ENCODE peak calls at places on chromosomes 11 and 22, in eight cellular contexts. One of them, this sample, is unnamed.
A peak's percentile ranks its signal among the peaks of the same experiment; 100 is the strongest.

GRCh38 chr11:113934797-113935196 is 30.2 kb downstream of the HTR3B start:
- DNase-seq in esophagus muscularis mucosa: no peak
- DNase-seq in K562: no peak
- DNase-seq in transverse colon: no peak
- DNase-seq in stomach: no peak
- DNase-seq in suprapubic skin: no peak
- DNase-seq in sigmoid colon: no peak
- DNase-seq in tibial nerve: no peak
- DNase-seq in this sample: no peak

GRCh38 chr11:2566223-2567025 is 121.6 kb downstream of the KCNQ1 start:
- DNase-seq in esophagus muscularis mucosa: no peak
- DNase-seq in K562: peak; percentile 32
- DNase-seq in transverse colon: peak; percentile 70
- DNase-seq in stomach: peak; percentile 68
- DNase-seq in suprapubic skin: no peak
- DNase-seq in sigmoid colon: peak; percentile 58
- DNase-seq in tibial nerve: peak; percentile 12
- DNase-seq in this sample: no peak

GRCh38 chr11:57638811-57639320 is 10.8 kb downstream of the YPEL4 start:
- DNase-seq in esophagus muscularis mucosa: no peak
- DNase-seq in K562: no peak
- DNase-seq in transverse colon: no peak
- DNase-seq in stomach: no peak
- DNase-seq in suprapubic skin: no peak
- DNase-seq in sigmoid colon: no peak
- DNase-seq in tibial nerve: no peak
- DNase-seq in this sample: no peak

GRCh38 chr11:8731647-8732188 is 49.1 kb downstream of the RPL27A start:
- DNase-seq in esophagus muscularis mucosa: no peak
- DNase-seq in K562: no peak
- DNase-seq in transverse colon: no peak
- DNase-seq in stomach: no peak
- DNase-seq in suprapubic skin: no peak
- DNase-seq in sigmoid colon: no peak
- DNase-seq in tibial nerve: no peak
- DNase-seq in this sample: no peak

GRCh38 chr11:113551645-113552044 is 76.4 kb upstream of the DRD2 start:
- DNase-seq in esophagus muscularis mucosa: no peak
- DNase-seq in K562: no peak
- DNase-seq in transverse colon: no peak
- DNase-seq in stomach: no peak
- DNase-seq in suprapubic skin: no peak
- DNase-seq in sigmoid colon: no peak
- DNase-seq in tibial nerve: no peak
- DNase-seq in this sample: no peak

GRCh38 chr11:17658211-17658610 is 61.2 kb upstream of the MYOD1 start:
- DNase-seq in esophagus muscularis mucosa: no peak
- DNase-seq in K562: no peak
- DNase-seq in transverse colon: no peak
- DNase-seq in stomach: no peak
- DNase-seq in suprapubic skin: no peak
- DNase-seq in sigmoid colon: no peak
- DNase-seq in tibial nerve: no peak
- DNase-seq in this sample: no peak

GRCh38 chr22:30228509-30229359 is 17.8 kb downstream of the LIF start:
- DNase-seq in esophagus muscularis mucosa: no peak
- DNase-seq in K562: no peak
- DNase-seq in transverse colon: no peak
- DNase-seq in stomach: no peak
- DNase-seq in suprapubic skin: no peak
- DNase-seq in sigmoid colon: no peak
- DNase-seq in tibial nerve: no peak
- DNase-seq in this sample: no peak

GRCh38 chr11:70400643-70401042 is 2.3 kb downstream of the CTTN start:
- DNase-seq in esophagus muscularis mucosa: no peak
- DNase-seq in K562: no peak
- DNase-seq in transverse colon: no peak
- DNase-seq in stomach: no peak
- DNase-seq in suprapubic skin: no peak
- DNase-seq in sigmoid colon: no peak
- DNase-seq in tibial nerve: no peak
- DNase-seq in this sample: no peak

GRCh38 chr22:30116362-30117117 is 36.3 kb downstream of the HORMAD2 start:
- DNase-seq in esophagus muscularis mucosa: no peak
- DNase-seq in K562: no peak
- DNase-seq in transverse colon: no peak
- DNase-seq in stomach: no peak
- DNase-seq in suprapubic skin: no peak
- DNase-seq in sigmoid colon: no peak
- DNase-seq in tibial nerve: no peak
- DNase-seq in this sample: no peak

GRCh38 chr22:22981670-22982571 is 88.4 kb upstream of the GNAZ start:
- DNase-seq in esophagus muscularis mucosa: no peak
- DNase-seq in K562: no peak
- DNase-seq in transverse colon: no peak
- DNase-seq in stomach: no peak
- DNase-seq in suprapubic skin: no peak
- DNase-seq in sigmoid colon: no peak
- DNase-seq in tibial nerve: no peak
- DNase-seq in this sample: no peak

GRCh38 chr11:96114178-96115070 is 190.5 kb upstream of the MTMR2 start:
- DNase-seq in esophagus muscularis mucosa: no peak
- DNase-seq in K562: no peak
- DNase-seq in transverse colon: no peak
- DNase-seq in stomach: no peak
- DNase-seq in suprapubic skin: no peak
- DNase-seq in sigmoid colon: no peak
- DNase-seq in tibial nerve: no peak
- DNase-seq in this sample: no peak

GRCh38 chr11:87451400-87451799 is 413.7 kb downstream of the TMEM135 start:
- DNase-seq in esophagus muscularis mucosa: no peak
- DNase-seq in K562: no peak
- DNase-seq in transverse colon: no peak
- DNase-seq in stomach: no peak
- DNase-seq in suprapubic skin: no peak
- DNase-seq in sigmoid colon: no peak
- DNase-seq in tibial nerve: no peak
- DNase-seq in this sample: no peak

GRCh38 chr11:87804176-87804575 is 371.1 kb downstream of the RAB38 start:
- DNase-seq in esophagus muscularis mucosa: no peak
- DNase-seq in K562: no peak
- DNase-seq in transverse colon: no peak
- DNase-seq in stomach: no peak
- DNase-seq in suprapubic skin: no peak
- DNase-seq in sigmoid colon: no peak
- DNase-seq in tibial nerve: no peak
- DNase-seq in this sample: no peak

GRCh38 chr11:130513132-130513531 is 64.7 kb downstream of the ADAMTS15 start:
- DNase-seq in esophagus muscularis mucosa: peak; percentile 90
- DNase-seq in K562: no peak
- DNase-seq in transverse colon: peak; percentile 49
- DNase-seq in stomach: peak; percentile 69
- DNase-seq in suprapubic skin: no peak
- DNase-seq in sigmoid colon: peak; percentile 94
- DNase-seq in tibial nerve: no peak
- DNase-seq in this sample: no peak

GRCh38 chr11:2092956-2093412 is 46.2 kb downstream of the IGF2 start:
- DNase-seq in esophagus muscularis mucosa: no peak
- DNase-seq in K562: no peak
- DNase-seq in transverse colon: peak; percentile 71
- DNase-seq in stomach: peak; percentile 98
- DNase-seq in suprapubic skin: peak; percentile 80
- DNase-seq in sigmoid colon: peak; percentile 73
- DNase-seq in tibial nerve: no peak
- DNase-seq in this sample: no peak

GRCh38 chr11:84564180-84564866 is 1062.8 kb downstream of the DLG2 start:
- DNase-seq in esophagus muscularis mucosa: no peak
- DNase-seq in K562: peak; percentile 20
- DNase-seq in transverse colon: peak; percentile 51
- DNase-seq in stomach: peak; percentile 27
- DNase-seq in suprapubic skin: no peak
- DNase-seq in sigmoid colon: no peak
- DNase-seq in tibial nerve: no peak
- DNase-seq in this sample: peak; percentile 36

GRCh38 chr11:12598330-12599256 is 75.6 kb upstream of the TEAD1 start:
- DNase-seq in esophagus muscularis mucosa: no peak
- DNase-seq in K562: no peak
- DNase-seq in transverse colon: no peak
- DNase-seq in stomach: no peak
- DNase-seq in suprapubic skin: no peak
- DNase-seq in sigmoid colon: no peak
- DNase-seq in tibial nerve: no peak
- DNase-seq in this sample: no peak

GRCh38 chr22:24726848-24727217 is 47.7 kb downstream of the PIWIL3 start:
- DNase-seq in esophagus muscularis mucosa: no peak
- DNase-seq in K562: no peak
- DNase-seq in transverse colon: no peak
- DNase-seq in stomach: no peak
- DNase-seq in suprapubic skin: no peak
- DNase-seq in sigmoid colon: no peak
- DNase-seq in tibial nerve: no peak
- DNase-seq in this sample: no peak

GRCh38 chr22:22528780-22529179 is 8.7 kb upstream of the ZNF280A start:
- DNase-seq in esophagus muscularis mucosa: no peak
- DNase-seq in K562: no peak
- DNase-seq in transverse colon: no peak
- DNase-seq in stomach: no peak
- DNase-seq in suprapubic skin: no peak
- DNase-seq in sigmoid colon: no peak
- DNase-seq in tibial nerve: no peak
- DNase-seq in this sample: no peak

GRCh38 chr11:72217856-72218745 is 1.5 kb downstream of the FOLR2 start:
- DNase-seq in esophagus muscularis mucosa: no peak
- DNase-seq in K562: no peak
- DNase-seq in transverse colon: no peak
- DNase-seq in stomach: peak; percentile 10
- DNase-seq in suprapubic skin: no peak
- DNase-seq in sigmoid colon: no peak
- DNase-seq in tibial nerve: no peak
- DNase-seq in this sample: no peak

GRCh38 chr11:93489841-93490240 is 53.4 kb downstream of the SMCO4 start:
- DNase-seq in esophagus muscularis mucosa: no peak
- DNase-seq in K562: no peak
- DNase-seq in transverse colon: no peak
- DNase-seq in stomach: no peak
- DNase-seq in suprapubic skin: no peak
- DNase-seq in sigmoid colon: no peak
- DNase-seq in tibial nerve: no peak
- DNase-seq in this sample: no peak

GRCh38 chr11:48013269-48013901 is 33.0 kb downstream of the PTPRJ start:
- DNase-seq in esophagus muscularis mucosa: no peak
- DNase-seq in K562: no peak
- DNase-seq in transverse colon: peak; percentile 50
- DNase-seq in stomach: peak; percentile 80
- DNase-seq in suprapubic skin: no peak
- DNase-seq in sigmoid colon: peak; percentile 58
- DNase-seq in tibial nerve: no peak
- DNase-seq in this sample: no peak

GRCh38 chr11:99693941-99694492 is 673.3 kb downstream of the CNTN5 start:
- DNase-seq in esophagus muscularis mucosa: no peak
- DNase-seq in K562: no peak
- DNase-seq in transverse colon: no peak
- DNase-seq in stomach: no peak
- DNase-seq in suprapubic skin: no peak
- DNase-seq in sigmoid colon: no peak
- DNase-seq in tibial nerve: no peak
- DNase-seq in this sample: no peak
- TF ChIP-seq EP300 in esophagus muscularis mucosa: no peak
- TF ChIP-seq EP300 in K562: no peak
- TF ChIP-seq EP300 in transverse colon: no peak
- TF ChIP-seq EP300 in stomach: no peak
- TF ChIP-seq EP300 in suprapubic skin: no peak
- TF ChIP-seq EP300 in sigmoid colon: no peak
- TF ChIP-seq EP300 in tibial nerve: no peak
- TF ChIP-seq EP300 in this sample: no peak

DNA sequence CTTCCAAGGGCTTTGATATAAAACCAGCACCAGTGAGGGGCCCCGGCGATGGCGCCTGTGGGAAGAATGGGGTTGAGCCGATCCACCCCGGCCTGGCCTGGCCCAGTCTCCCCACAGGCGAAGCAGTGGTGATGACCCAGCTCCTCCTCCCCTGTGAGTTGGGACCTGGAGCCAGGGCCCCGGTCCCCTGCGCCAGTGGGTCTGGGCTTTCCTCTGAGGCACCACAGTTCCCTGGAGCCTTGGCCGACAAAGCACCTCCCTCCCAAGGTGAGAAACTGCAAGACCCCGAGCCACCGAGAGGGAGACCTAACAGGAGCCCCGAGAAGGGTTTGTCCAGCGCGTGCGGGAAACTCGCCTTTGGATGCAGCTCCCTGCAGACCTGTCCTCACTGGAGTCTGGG is 942.9 kb downstream of the BRD1 start:
- DNase-seq in esophagus muscularis mucosa: no peak
- DNase-seq in K562: no peak
- DNase-seq in transverse colon: no peak
- DNase-seq in stomach: no peak
- DNase-seq in suprapubic skin: peak; percentile 64
- DNase-seq in sigmoid colon: peak; percentile 48
- DNase-seq in tibial nerve: no peak
- DNase-seq in this sample: no peak
- H3K9me3 ChIP-seq in esophagus muscularis mucosa: no peaks in the 10 kb centered on the region
- H3K9me3 ChIP-seq in K562: no peaks in the 10 kb centered on the region
- H3K9me3 ChIP-seq in transverse colon: no peaks in the 10 kb centered on the region
- H3K9me3 ChIP-seq in stomach: peaks cover 5% of the 10 kb centered on the region
- H3K9me3 ChIP-seq in suprapubic skin: no peaks in the 10 kb centered on the region
- H3K9me3 ChIP-seq in sigmoid colon: no peaks in the 10 kb centered on the region
- H3K9me3 ChIP-seq in tibial nerve: no peaks in the 10 kb centered on the region
- H3K9me3 ChIP-seq in this sample: no peaks in the 10 kb centered on the region

GRCh38 chr22:40534379-40535188 is 101.9 kb downstream of the MRTFA start:
- DNase-seq in esophagus muscularis mucosa: no peak
- DNase-seq in K562: peak; percentile 10
- DNase-seq in transverse colon: no peak
- DNase-seq in stomach: no peak
- DNase-seq in suprapubic skin: no peak
- DNase-seq in sigmoid colon: no peak
- DNase-seq in tibial nerve: no peak
- DNase-seq in this sample: no peak
- H3K4me3 ChIP-seq in esophagus muscularis mucosa: no peak overlapping the region
- H3K4me3 ChIP-seq in K562: no peak overlapping the region
- H3K4me3 ChIP-seq in transverse colon: no peak overlapping the region
- H3K4me3 ChIP-seq in stomach: no peak overlapping the region
- H3K4me3 ChIP-seq in suprapubic skin: no peak overlapping the region
- H3K4me3 ChIP-seq in sigmoid colon: no peak overlapping the region
- H3K4me3 ChIP-seq in tibial nerve: no peak overlapping the region
- H3K4me3 ChIP-seq in this sample: no peak overlapping the region

GRCh38 chr11:30113326-30113873 is 96.6 kb upstream of the KCNA4 start:
- DNase-seq in esophagus muscularis mucosa: no peak
- DNase-seq in K562: no peak
- DNase-seq in transverse colon: no peak
- DNase-seq in stomach: no peak
- DNase-seq in suprapubic skin: no peak
- DNase-seq in sigmoid colon: no peak
- DNase-seq in tibial nerve: no peak
- DNase-seq in this sample: no peak
- TF ChIP-seq EP300 in esophagus muscularis mucosa: no peak
- TF ChIP-seq EP300 in K562: no peak
- TF ChIP-seq EP300 in transverse colon: no peak
- TF ChIP-seq EP300 in stomach: no peak
- TF ChIP-seq EP300 in suprapubic skin: no peak
- TF ChIP-seq EP300 in sigmoid colon: no peak
- TF ChIP-seq EP300 in tibial nerve: no peak
- TF ChIP-seq EP300 in this sample: no peak

GRCh38 chr11:73498343-73498742 is 99.6 kb downstream of the FAM168A start:
- DNase-seq in esophagus muscularis mucosa: no peak
- DNase-seq in K562: no peak
- DNase-seq in transverse colon: no peak
- DNase-seq in stomach: no peak
- DNase-seq in suprapubic skin: no peak
- DNase-seq in sigmoid colon: no peak
- DNase-seq in tibial nerve: no peak
- DNase-seq in this sample: no peak
- H3K9me3 ChIP-seq in esophagus muscularis mucosa: no peaks in the 10 kb centered on the region
- H3K9me3 ChIP-seq in K562: no peaks in the 10 kb centered on the region
- H3K9me3 ChIP-seq in transverse colon: peaks cover under 1% of the 10 kb centered on the region
- H3K9me3 ChIP-seq in stomach: no peaks in the 10 kb centered on the region
- H3K9me3 ChIP-seq in suprapubic skin: no peaks in the 10 kb centered on the region
- H3K9me3 ChIP-seq in sigmoid colon: no peaks in the 10 kb centered on the region
- H3K9me3 ChIP-seq in tibial nerve: no peaks in the 10 kb centered on the region
- H3K9me3 ChIP-seq in this sample: no peaks in the 10 kb centered on the region